ENCODE peak calls at places on chromosomes 16 and 17, in eight cellular contexts. C is psoas muscle; K is brain microvascular endothelial cell; V is RWPE1; B is hepatocyte; L is A549; Y is tibial nerve; H is CD4-positive, CD25-positive, alpha-beta regulatory T cell. Q is an unnamed sample.

GRCh38 chr16:8720967-8721692 is 46.7 kb downstream of the ABAT start:
- DNase-seq in V (no peak), Y (no peak), B (no peak), K (no peak), C (no peak), L (no peak), H (no peak), Q (no peak)

GRCh38 chr17:19398301-19399181 is 11.6 kb upstream of the MFAP4 start:
- DNase-seq in C (peak; percentile 81), B (peak; percentile 55), V (peak; percentile 37), Y (peak; percentile 78), H (no peak), L (peak; percentile 45), K (no peak), Q (no peak)

GRCh38 chr16:53465606-53466290 is 31.5 kb downstream of the RBL2 start:
- DNase-seq in B (peak; percentile 12), K (peak; percentile 76), L (peak; percentile 44), V (peak; percentile 33), Y (no peak), H (no peak), C (no peak), Q (no peak)

GRCh38 chr16:29688172-29688571 is 9.2 kb downstream of the QPRT start:
- DNase-seq in C (no peak), V (no peak), B (no peak), L (no peak), K (no peak), Y (no peak), H (no peak), Q (no peak)

GRCh38 chr16:85235988-85236831 is 123.9 kb upstream of the CIBAR2 start:
- DNase-seq in Y (no peak), K (no peak), B (no peak), L (no peak), H (no peak), C (no peak), V (no peak), Q (no peak)

GRCh38 chr17:16298140-16298662 is 55.1 kb downstream of the CENPV start:
- DNase-seq in Y (no peak), C (no peak), L (no peak), V (no peak), K (no peak), B (peak; percentile 49), H (no peak), Q (no peak)

GRCh38 chr16:65713409-65713808 is 591.5 kb upstream of the CDH11 start:
- DNase-seq in Y (no peak), L (no peak), B (no peak), C (no peak), V (no peak), K (no peak), H (no peak), Q (no peak)

GRCh38 chr17:36934144-36934758 is 3.0 kb upstream of the LHX1 start:
- DNase-seq in C (no peak), Y (no peak), B (no peak), L (peak; percentile 29), K (no peak), H (no peak), V (no peak), Q (no peak)

GRCh38 chr17:79927688-79928501 is 88.7 kb upstream of the CBX4 start:
- DNase-seq in B (no peak), V (no peak), L (no peak), C (no peak), Y (no peak), K (no peak), H (no peak), Q (no peak)

GRCh38 chr17:32516450-32516849 is 29.7 kb downstream of the CDK5R1 start:
- DNase-seq in V (no peak), H (no peak), K (no peak), L (no peak), C (no peak), Y (no peak), B (no peak), Q (no peak)

GRCh38 chr17:12738624-12739023 is 50.7 kb upstream of the ARHGAP44 start:
- DNase-seq in L (no peak), B (no peak), V (no peak), Y (no peak), C (no peak), H (no peak), K (no peak), Q (no peak)

GRCh38 chr16:86426243-86426642 is 84.1 kb upstream of the FOXF1 start:
- DNase-seq in L (no peak), C (no peak), B (no peak), Y (no peak), K (no peak), H (no peak), V (no peak), Q (no peak)

GRCh38 chr16:49282690-49283375 is 1.2 kb upstream of the CBLN1 start:
- DNase-seq in V (no peak), C (no peak), L (no peak), H (no peak), Y (no peak), B (peak; percentile 38), K (no peak), Q (peak; percentile 81)

GRCh38 chr17:78745407-78746088 is 36.5 kb downstream of the CYTH1 start:
- DNase-seq in L (peak; percentile 55), B (peak; percentile 66), K (no peak), C (no peak), V (no peak), H (peak; percentile 29), Y (peak; percentile 48), Q (no peak)

GRCh38 chr16:85891033-85891775 is 7.8 kb upstream of the IRF8 start:
- DNase-seq in K (peak; percentile 31), H (no peak), Y (no peak), L (peak; percentile 82), C (no peak), V (peak; percentile 82), B (peak; percentile 74), Q (no peak)

GRCh38 chr17:50767446-50767845 is at the start of gene ANKRD40CL:
- DNase-seq in B (no peak), L (no peak), K (no peak), H (no peak), Y (no peak), C (no peak), V (no peak), Q (no peak)

GRCh38 chr16:76345093-76345735 is 68.0 kb downstream of the CNTNAP4 start:
- DNase-seq in K (no peak), H (no peak), B (peak; percentile 10), Y (peak; percentile 66), C (peak; percentile 65), V (no peak), L (no peak), Q (no peak)

GRCh38 chr16:22370038-22370541 is 4.3 kb downstream of the CDR2 start:
- DNase-seq in L (no peak), C (no peak), V (no peak), Y (no peak), K (no peak), B (no peak), H (no peak), Q (no peak)

GRCh38 chr16:87457051-87457611 is 35.7 kb downstream of the ZCCHC14 start:
- DNase-seq in C (no peak), Y (no peak), L (no peak), K (no peak), V (peak; percentile 36), B (peak; percentile 42), H (no peak), Q (peak; percentile 3)

GRCh38 chr16:10136916-10137315 is 45.3 kb downstream of the GRIN2A start:
- DNase-seq in B (no peak), L (no peak), V (no peak), K (no peak), Y (no peak), C (no peak), H (no peak), Q (no peak)

GRCh38 chr17:76565728-76566612 is 19.7 kb downstream of the ST6GALNAC2 start:
- DNase-seq in C (no peak), V (no peak), L (no peak), K (no peak), H (no peak), B (no peak), Y (no peak), Q (no peak)

GRCh38 chr16:797120-797420 is 3.5 kb downstream of the GNG13 start:
- DNase-seq in K (no peak), B (no peak), L (peak; percentile 55), V (peak; percentile 31), H (no peak), Y (no peak), C (no peak), Q (no peak)

GRCh38 chr17:39668141-39668924 is at the start of gene PNMT:
- DNase-seq in L (peak; percentile 78), B (peak; percentile 90), Y (peak; percentile 63), C (peak; percentile 90), H (peak; percentile 40), V (peak; percentile 41), K (peak; percentile 9), Q (peak; percentile 67)

GRCh38 chr17:27921599-27921998 is 28.4 kb upstream of the LYRM9 start:
- DNase-seq in H (no peak), L (no peak), V (no peak), C (no peak), Y (no peak), K (no peak), B (no peak), Q (no peak)

GRCh38 chr17:43591750-43592562 is 45.8 kb upstream of the ETV4 start:
- DNase-seq in B (peak; percentile 73), L (no peak), Y (peak; percentile 76), H (no peak), C (peak; percentile 86), V (peak; percentile 80), K (peak; percentile 76), Q (no peak)

GRCh38 chr16:3152273-3153076 is 17.6 kb downstream of the ZNF213 start:
- DNase-seq in H (peak; percentile 35), L (peak; percentile 96), Y (peak; percentile 98), K (peak; percentile 91), B (peak; percentile 91), V (peak; percentile 78), C (peak; percentile 86), Q (peak; percentile 90)

GRCh38 chr17:44004761-44005526 is 522 bp downstream of the NAGS start:
- DNase-seq in H (no peak), B (peak; percentile 51), K (no peak), V (no peak), L (no peak), C (peak; percentile 56), Y (no peak), Q (no peak)

GRCh38 chr16:25828510-25828909 is 136.8 kb downstream of the HS3ST4 start:
- DNase-seq in Y (no peak), C (no peak), L (no peak), H (no peak), V (no peak), K (no peak), B (no peak), Q (no peak)
- H3K27ac ChIP-seq in Y (no peak overlapping the region), C (no peak overlapping the region), L (no peak overlapping the region), H (no peak overlapping the region), V (no peak overlapping the region), K (no peak overlapping the region), B (no peak overlapping the region), Q (no peak overlapping the region)

GRCh38 chr16:27579086-27579980 is 29.4 kb downstream of the KATNIP start:
- DNase-seq in C (no peak), H (no peak), K (no peak), Y (no peak), L (no peak), B (no peak), V (peak; percentile 19), Q (no peak)
- H3K27ac ChIP-seq in C (no peak overlapping the region), H (no peak overlapping the region), K (peak overlapping the region; percentile 8), Y (no peak overlapping the region), L (peak overlapping the region; percentile 61), B (peak overlapping the region; percentile 74), V (peak overlapping the region; percentile 96), Q (no peak overlapping the region)

GRCh38 chr17:74274703-74275340 is 788 bp downstream of the DNAI2 start:
- DNase-seq in H (no peak), C (no peak), L (no peak), K (no peak), Y (no peak), V (no peak), B (no peak), Q (no peak)
- H3K27ac ChIP-seq in H (no peak overlapping the region), C (no peak overlapping the region), L (no peak overlapping the region), K (no peak overlapping the region), Y (peak overlapping the region; percentile 82), V (no peak overlapping the region), B (no peak overlapping the region), Q (no peak overlapping the region)

GRCh38 chr17:35700157-35700556 is 31.3 kb upstream of the RASL10B start:
- DNase-seq in L (no peak), C (no peak), Y (no peak), H (no peak), B (no peak), K (peak; percentile 3), V (no peak), Q (no peak)
- H3K27ac ChIP-seq in L (no peak overlapping the region), C (no peak overlapping the region), Y (no peak overlapping the region), H (no peak overlapping the region), B (no peak overlapping the region), K (no peak overlapping the region), V (no peak overlapping the region), Q (no peak overlapping the region)

Q was measured in upper lobe of left lung.